ENCODE peak calls at places on chromosome 13, in seven cellular contexts. One of them, this sample, is unnamed.

GRCh38 chr13:73057284-73058025 is 1.4 kb upstream of the KLF5 start:
- DNase-seq in activated naive CD4-positive, alpha-beta T cell treated with anti-CD3 and anti-CD28 coated beads, Interleukin-2, amount 10 ng/mL, durations not matched to agents 7 days and 5 days: no peak
- DNase-seq in M059J: no peak
- DNase-seq in WTC11: no peak
- DNase-seq in OCI-M1: no peak
- DNase-seq in heart right ventricle: no peak
- DNase-seq in glutamatergic neuron: no peak
- DNase-seq in this sample: no peak

GRCh38 chr13:78679329-78679728 is 20.4 kb upstream of the OBI1 start:
- DNase-seq in activated naive CD4-positive, alpha-beta T cell treated with anti-CD3 and anti-CD28 coated beads, Interleukin-2, amount 10 ng/mL, durations not matched to agents 7 days and 5 days: no peak
- DNase-seq in M059J: no peak
- DNase-seq in WTC11: no peak
- DNase-seq in OCI-M1: no peak
- DNase-seq in heart right ventricle: no peak
- DNase-seq in glutamatergic neuron: no peak
- DNase-seq in this sample: no peak

GRCh38 chr13:35349673-35350278 is 126.7 kb downstream of the MAB21L1 start:
- DNase-seq in activated naive CD4-positive, alpha-beta T cell treated with anti-CD3 and anti-CD28 coated beads, Interleukin-2, amount 10 ng/mL, durations not matched to agents 7 days and 5 days: no peak
- DNase-seq in M059J: peak; percentile 52
- DNase-seq in WTC11: no peak
- DNase-seq in OCI-M1: peak; percentile 94
- DNase-seq in heart right ventricle: no peak
- DNase-seq in glutamatergic neuron: no peak
- DNase-seq in this sample: no peak

GRCh38 chr13:79392882-79393563 is 13.0 kb downstream of the RBM26 start:
- DNase-seq in activated naive CD4-positive, alpha-beta T cell treated with anti-CD3 and anti-CD28 coated beads, Interleukin-2, amount 10 ng/mL, durations not matched to agents 7 days and 5 days: peak; percentile 28
- DNase-seq in M059J: peak; percentile 86
- DNase-seq in WTC11: no peak
- DNase-seq in OCI-M1: peak; percentile 86
- DNase-seq in heart right ventricle: no peak
- DNase-seq in glutamatergic neuron: no peak
- DNase-seq in this sample: no peak

GRCh38 chr13:110298566-110299321 is 8.2 kb downstream of the COL4A1 start:
- DNase-seq in activated naive CD4-positive, alpha-beta T cell treated with anti-CD3 and anti-CD28 coated beads, Interleukin-2, amount 10 ng/mL, durations not matched to agents 7 days and 5 days: peak; percentile 26
- DNase-seq in M059J: no peak
- DNase-seq in WTC11: no peak
- DNase-seq in OCI-M1: no peak
- DNase-seq in heart right ventricle: peak; percentile 48
- DNase-seq in glutamatergic neuron: no peak
- DNase-seq in this sample: no peak

GRCh38 chr13:30872685-30873443 is 33.2 kb upstream of the MEDAG start:
- DNase-seq in activated naive CD4-positive, alpha-beta T cell treated with anti-CD3 and anti-CD28 coated beads, Interleukin-2, amount 10 ng/mL, durations not matched to agents 7 days and 5 days: no peak
- DNase-seq in M059J: peak; percentile 96
- DNase-seq in WTC11: peak; percentile 51
- DNase-seq in OCI-M1: peak; percentile 46
- DNase-seq in heart right ventricle: peak; percentile 37
- DNase-seq in glutamatergic neuron: peak; percentile 28
- DNase-seq in this sample: peak; percentile 55

GRCh38 chr13:100532090-100532766 is 56.4 kb downstream of the GGACT start:
- DNase-seq in activated naive CD4-positive, alpha-beta T cell treated with anti-CD3 and anti-CD28 coated beads, Interleukin-2, amount 10 ng/mL, durations not matched to agents 7 days and 5 days: no peak
- DNase-seq in M059J: no peak
- DNase-seq in WTC11: no peak
- DNase-seq in OCI-M1: no peak
- DNase-seq in heart right ventricle: no peak
- DNase-seq in glutamatergic neuron: no peak
- DNase-seq in this sample: no peak

GRCh38 chr13:79485014-79485441 is 4.1 kb downstream of the NDFIP2 start:
- DNase-seq in activated naive CD4-positive, alpha-beta T cell treated with anti-CD3 and anti-CD28 coated beads, Interleukin-2, amount 10 ng/mL, durations not matched to agents 7 days and 5 days: no peak
- DNase-seq in M059J: peak; percentile 63
- DNase-seq in WTC11: no peak
- DNase-seq in OCI-M1: peak; percentile 56
- DNase-seq in heart right ventricle: no peak
- DNase-seq in glutamatergic neuron: no peak
- DNase-seq in this sample: no peak

GRCh38 chr13:73069206-73069815 is 10.5 kb downstream of the KLF5 start:
- DNase-seq in activated naive CD4-positive, alpha-beta T cell treated with anti-CD3 and anti-CD28 coated beads, Interleukin-2, amount 10 ng/mL, durations not matched to agents 7 days and 5 days: no peak
- DNase-seq in M059J: peak; percentile 29
- DNase-seq in WTC11: no peak
- DNase-seq in OCI-M1: no peak
- DNase-seq in heart right ventricle: no peak
- DNase-seq in glutamatergic neuron: no peak
- DNase-seq in this sample: no peak

GRCh38 chr13:80630685-80631121 is 289.8 kb upstream of the SPRY2 start:
- DNase-seq in activated naive CD4-positive, alpha-beta T cell treated with anti-CD3 and anti-CD28 coated beads, Interleukin-2, amount 10 ng/mL, durations not matched to agents 7 days and 5 days: no peak
- DNase-seq in M059J: no peak
- DNase-seq in WTC11: no peak
- DNase-seq in OCI-M1: no peak
- DNase-seq in heart right ventricle: no peak
- DNase-seq in glutamatergic neuron: no peak
- DNase-seq in this sample: no peak

GRCh38 chr13:51885651-51886050 is 23.9 kb downstream of the CCDC70 start:
- DNase-seq in activated naive CD4-positive, alpha-beta T cell treated with anti-CD3 and anti-CD28 coated beads, Interleukin-2, amount 10 ng/mL, durations not matched to agents 7 days and 5 days: no peak
- DNase-seq in M059J: no peak
- DNase-seq in WTC11: no peak
- DNase-seq in OCI-M1: no peak
- DNase-seq in heart right ventricle: no peak
- DNase-seq in glutamatergic neuron: no peak
- DNase-seq in this sample: no peak

GRCh38 chr13:48159436-48160225 is 64.7 kb upstream of the MED4 start:
- DNase-seq in activated naive CD4-positive, alpha-beta T cell treated with anti-CD3 and anti-CD28 coated beads, Interleukin-2, amount 10 ng/mL, durations not matched to agents 7 days and 5 days: no peak
- DNase-seq in M059J: peak; percentile 56
- DNase-seq in WTC11: no peak
- DNase-seq in OCI-M1: no peak
- DNase-seq in heart right ventricle: no peak
- DNase-seq in glutamatergic neuron: no peak
- DNase-seq in this sample: no peak

GRCh38 chr13:46698015-46698414 is 98.9 kb downstream of the ESD start:
- DNase-seq in activated naive CD4-positive, alpha-beta T cell treated with anti-CD3 and anti-CD28 coated beads, Interleukin-2, amount 10 ng/mL, durations not matched to agents 7 days and 5 days: no peak
- DNase-seq in M059J: no peak
- DNase-seq in WTC11: no peak
- DNase-seq in OCI-M1: no peak
- DNase-seq in heart right ventricle: peak; percentile 45
- DNase-seq in glutamatergic neuron: no peak
- DNase-seq in this sample: no peak

GRCh38 chr13:49353908-49354307 is 90.0 kb downstream of the CAB39L start:
- DNase-seq in activated naive CD4-positive, alpha-beta T cell treated with anti-CD3 and anti-CD28 coated beads, Interleukin-2, amount 10 ng/mL, durations not matched to agents 7 days and 5 days: no peak
- DNase-seq in M059J: no peak
- DNase-seq in WTC11: no peak
- DNase-seq in OCI-M1: no peak
- DNase-seq in heart right ventricle: no peak
- DNase-seq in glutamatergic neuron: no peak
- DNase-seq in this sample: no peak

GRCh38 chr13:61286148-61286745 is 129.4 kb downstream of the PCDH20 start:
- DNase-seq in activated naive CD4-positive, alpha-beta T cell treated with anti-CD3 and anti-CD28 coated beads, Interleukin-2, amount 10 ng/mL, durations not matched to agents 7 days and 5 days: no peak
- DNase-seq in M059J: no peak
- DNase-seq in WTC11: peak; percentile 54
- DNase-seq in OCI-M1: peak; percentile 71
- DNase-seq in heart right ventricle: no peak
- DNase-seq in glutamatergic neuron: peak; percentile 52
- DNase-seq in this sample: no peak

GRCh38 chr13:110394371-110394841 is 87.3 kb downstream of the COL4A2 start:
- DNase-seq in activated naive CD4-positive, alpha-beta T cell treated with anti-CD3 and anti-CD28 coated beads, Interleukin-2, amount 10 ng/mL, durations not matched to agents 7 days and 5 days: no peak
- DNase-seq in M059J: peak; percentile 82
- DNase-seq in WTC11: no peak
- DNase-seq in OCI-M1: no peak
- DNase-seq in heart right ventricle: no peak
- DNase-seq in glutamatergic neuron: no peak
- DNase-seq in this sample: no peak

GRCh38 chr13:113305208-113305607 is 8.2 kb downstream of the LAMP1 start:
- DNase-seq in activated naive CD4-positive, alpha-beta T cell treated with anti-CD3 and anti-CD28 coated beads, Interleukin-2, amount 10 ng/mL, durations not matched to agents 7 days and 5 days: no peak
- DNase-seq in M059J: peak; percentile 38
- DNase-seq in WTC11: no peak
- DNase-seq in OCI-M1: no peak
- DNase-seq in heart right ventricle: no peak
- DNase-seq in glutamatergic neuron: no peak
- DNase-seq in this sample: no peak

GRCh38 chr13:96089749-96090239 is at the start of gene HS6ST3:
- DNase-seq in activated naive CD4-positive, alpha-beta T cell treated with anti-CD3 and anti-CD28 coated beads, Interleukin-2, amount 10 ng/mL, durations not matched to agents 7 days and 5 days: no peak
- DNase-seq in M059J: peak; percentile 27
- DNase-seq in WTC11: peak; percentile 75
- DNase-seq in OCI-M1: no peak
- DNase-seq in heart right ventricle: peak; percentile 36
- DNase-seq in glutamatergic neuron: peak; percentile 54
- DNase-seq in this sample: peak; percentile 54

GRCh38 chr13:102097708-102098107 is 304.1 kb downstream of the FGF14 start:
- DNase-seq in activated naive CD4-positive, alpha-beta T cell treated with anti-CD3 and anti-CD28 coated beads, Interleukin-2, amount 10 ng/mL, durations not matched to agents 7 days and 5 days: no peak
- DNase-seq in M059J: no peak
- DNase-seq in WTC11: no peak
- DNase-seq in OCI-M1: no peak
- DNase-seq in heart right ventricle: no peak
- DNase-seq in glutamatergic neuron: no peak
- DNase-seq in this sample: no peak

GRCh38 chr13:71316964-71317363 is 550.0 kb downstream of the DACH1 start:
- DNase-seq in activated naive CD4-positive, alpha-beta T cell treated with anti-CD3 and anti-CD28 coated beads, Interleukin-2, amount 10 ng/mL, durations not matched to agents 7 days and 5 days: no peak
- DNase-seq in M059J: no peak
- DNase-seq in WTC11: no peak
- DNase-seq in OCI-M1: peak; percentile 31
- DNase-seq in heart right ventricle: no peak
- DNase-seq in glutamatergic neuron: no peak
- DNase-seq in this sample: no peak

GRCh38 chr13:85798999-85799646 is at the start of gene SLITRK6:
- DNase-seq in activated naive CD4-positive, alpha-beta T cell treated with anti-CD3 and anti-CD28 coated beads, Interleukin-2, amount 10 ng/mL, durations not matched to agents 7 days and 5 days: no peak
- DNase-seq in M059J: peak; percentile 71
- DNase-seq in WTC11: no peak
- DNase-seq in OCI-M1: peak; percentile 90
- DNase-seq in heart right ventricle: no peak
- DNase-seq in glutamatergic neuron: no peak
- DNase-seq in this sample: no peak

GRCh38 chr13:62387642-62388041 is 972.0 kb upstream of the PCDH20 start:
- DNase-seq in activated naive CD4-positive, alpha-beta T cell treated with anti-CD3 and anti-CD28 coated beads, Interleukin-2, amount 10 ng/mL, durations not matched to agents 7 days and 5 days: no peak
- DNase-seq in M059J: no peak
- DNase-seq in WTC11: no peak
- DNase-seq in OCI-M1: peak; percentile 25
- DNase-seq in heart right ventricle: no peak
- DNase-seq in glutamatergic neuron: no peak
- DNase-seq in this sample: no peak

GRCh38 chr13:64723735-64724134 is 2506.4 kb downstream of the PCDH9 start:
- DNase-seq in activated naive CD4-positive, alpha-beta T cell treated with anti-CD3 and anti-CD28 coated beads, Interleukin-2, amount 10 ng/mL, durations not matched to agents 7 days and 5 days: no peak
- DNase-seq in M059J: peak; percentile 72
- DNase-seq in WTC11: no peak
- DNase-seq in OCI-M1: no peak
- DNase-seq in heart right ventricle: no peak
- DNase-seq in glutamatergic neuron: no peak
- DNase-seq in this sample: no peak

GRCh38 chr13:30038884-30039283 is 188.5 kb upstream of the UBL3 start:
- DNase-seq in activated naive CD4-positive, alpha-beta T cell treated with anti-CD3 and anti-CD28 coated beads, Interleukin-2, amount 10 ng/mL, durations not matched to agents 7 days and 5 days: no peak
- DNase-seq in M059J: peak; percentile 23
- DNase-seq in WTC11: no peak
- DNase-seq in OCI-M1: no peak
- DNase-seq in heart right ventricle: no peak
- DNase-seq in glutamatergic neuron: no peak
- DNase-seq in this sample: no peak

GRCh38 chr13:42549555-42549941 is 24.4 kb upstream of the TNFSF11 start:
- DNase-seq in activated naive CD4-positive, alpha-beta T cell treated with anti-CD3 and anti-CD28 coated beads, Interleukin-2, amount 10 ng/mL, durations not matched to agents 7 days and 5 days: no peak
- DNase-seq in M059J: no peak
- DNase-seq in WTC11: no peak
- DNase-seq in OCI-M1: peak; percentile 42
- DNase-seq in heart right ventricle: no peak
- DNase-seq in glutamatergic neuron: no peak
- DNase-seq in this sample: no peak

GRCh38 chr13:98171806-98172569 is 5.1 kb downstream of the RNF113B start:
- DNase-seq in activated naive CD4-positive, alpha-beta T cell treated with anti-CD3 and anti-CD28 coated beads, Interleukin-2, amount 10 ng/mL, durations not matched to agents 7 days and 5 days: no peak
- DNase-seq in M059J: peak; percentile 73
- DNase-seq in WTC11: no peak
- DNase-seq in OCI-M1: peak; percentile 29
- DNase-seq in heart right ventricle: peak; percentile 39
- DNase-seq in glutamatergic neuron: no peak
- DNase-seq in this sample: no peak

This sample was measured in nucleus accumbens.